ENCODE peak calls at places on chromosomes 7 and 10, in nine cellular contexts. O is activated B cell treated with CpG ODN at 0.5 μM for 24 hours; X is A673; K is natural killer cell treated with Interleukin-12 subunit alpha and Interleukin-12 subunit beta and Interleukin-15 and Interleukin-18, amount 100 ng/mL, for 72 hours; B is stimulated activated CD4-positive, alpha-beta T cell treated with anti-CD3 and anti-CD28 coated beads, TNF-alpha, amount 100 ng/mL, for 1 hour; N is GM04504; S is activated CD8-positive, alpha-beta T cell treated with anti-CD3 and anti-CD28 coated beads for 36 hours; Z is CD8-positive, alpha-beta memory T cell; R is epithelial cell of esophagus. A is an unnamed sample.

GRCh38 chr7:54992876-54993490 is 25.8 kb upstream of the EGFR start:
- DNase-seq in O (no peak), X (no peak), K (no peak), B (no peak), N (no peak), S (no peak), Z (no peak), R (no peak), A (no peak)

GRCh38 chr7:46383605-46384004 is 462.5 kb upstream of the IGFBP3 start:
- DNase-seq in O (no peak), X (no peak), K (no peak), B (no peak), N (no peak), S (no peak), Z (no peak), R (peak), A (no peak)

GRCh38 chr7:78039791-78040776 is 241.5 kb downstream of the PHTF2 start:
- DNase-seq in O (peak), X (peak), K (no peak), B (no peak), N (no peak), S (peak), Z (peak), R (no peak), A (peak)

GRCh38 chr7:20597339-20597738 is 18.1 kb upstream of the ABCB5 start:
- DNase-seq in O (no peak), X (peak), K (no peak), B (no peak), N (no peak), S (no peak), Z (no peak), R (no peak), A (peak)

GRCh38 chr7:1505731-1506550 is 1.8 kb upstream of the INTS1 start:
- DNase-seq in O (peak), X (no peak), K (no peak), B (no peak), N (no peak), S (peak), Z (no peak), R (no peak), A (peak)

GRCh38 chr7:93092757-93093370 is 24.9 kb downstream of the SAMD9 start:
- DNase-seq in O (no peak), X (peak), K (no peak), B (no peak), N (peak), S (peak), Z (no peak), R (peak), A (peak)

GRCh38 chr10:30762620-30763019 is 133.1 kb upstream of the LYZL2 start:
- DNase-seq in O (no peak), X (no peak), K (no peak), B (no peak), N (no peak), S (no peak), Z (no peak), R (no peak), A (no peak)

GRCh38 chr7:132145466-132145865 is 430.8 kb downstream of the PLXNA4 start:
- DNase-seq in O (no peak), X (peak), K (no peak), B (no peak), N (peak), S (no peak), Z (no peak), R (peak), A (peak)

GRCh38 chr7:117827861-117828260 is 45.4 kb downstream of the CTTNBP2 start:
- DNase-seq in O (no peak), X (peak), K (no peak), B (no peak), N (peak), S (no peak), Z (no peak), R (peak), A (no peak)

GRCh38 chr10:125783957-125784356 is 8.3 kb upstream of the MMP21 start:
- DNase-seq in O (no peak), X (no peak), K (no peak), B (no peak), N (no peak), S (no peak), Z (no peak), R (no peak), A (no peak)

GRCh38 chr10:24451325-24451820 is 242.4 kb downstream of the KIAA1217 start:
- DNase-seq in O (no peak), X (no peak), K (no peak), B (no peak), N (no peak), S (no peak), Z (no peak), R (no peak), A (peak)

GRCh38 chr10:7937315-7937945 is 117.1 kb upstream of the GATA3 start:
- DNase-seq in O (no peak), X (no peak), K (no peak), B (no peak), N (no peak), S (no peak), Z (no peak), R (peak), A (no peak)

GRCh38 chr7:11319491-11320274 is 346.0 kb downstream of the PHF14 start:
- DNase-seq in O (no peak), X (no peak), K (no peak), B (no peak), N (no peak), S (no peak), Z (no peak), R (peak), A (no peak)

GRCh38 chr7:139598642-139599041 is 75.2 kb downstream of the CLEC2L start:
- DNase-seq in O (no peak), X (peak), K (no peak), B (no peak), N (no peak), S (no peak), Z (no peak), R (peak), A (no peak)

GRCh38 chr10:100553929-100554328 is 18.2 kb downstream of the HIF1AN start:
- DNase-seq in O (no peak), X (no peak), K (no peak), B (no peak), N (no peak), S (no peak), Z (no peak), R (no peak), A (no peak)

GRCh38 chr7:152989889-152990380 is 230.4 kb downstream of the ACTR3B start:
- DNase-seq in O (no peak), X (peak), K (no peak), B (no peak), N (no peak), S (no peak), Z (no peak), R (peak), A (no peak)

GRCh38 chr7:91852263-91852741 is 28.2 kb downstream of the MTERF1 start:
- DNase-seq in O (no peak), X (peak), K (no peak), B (no peak), N (no peak), S (no peak), Z (no peak), R (peak), A (peak)

GRCh38 chr10:85612378-85612775 is 754.2 kb downstream of the GRID1 start:
- DNase-seq in O (no peak), X (no peak), K (no peak), B (peak), N (no peak), S (peak), Z (peak), R (no peak), A (no peak)

GRCh38 chr7:129778770-129779601 is 167.5 kb downstream of the NRF1 start:
- DNase-seq in O (peak), X (peak), K (no peak), B (no peak), N (no peak), S (peak), Z (no peak), R (peak), A (peak)

GRCh38 chr7:149090397-149091195 is at the start of gene ZNF786:
- DNase-seq in O (peak), X (peak), K (peak), B (peak), N (peak), S (peak), Z (peak), R (peak), A (peak)

GRCh38 chr10:126892873-126893175 is 12.4 kb upstream of the DOCK1 start:
- DNase-seq in O (no peak), X (no peak), K (peak), B (no peak), N (no peak), S (no peak), Z (no peak), R (no peak), A (no peak)

GRCh38 chr7:131560061-131560460 is 3.6 kb upstream of the PODXL start:
- DNase-seq in O (no peak), X (no peak), K (no peak), B (no peak), N (no peak), S (no peak), Z (no peak), R (no peak), A (no peak)

GRCh38 chr10:109978481-109978880 is 29.3 kb upstream of the ADD3 start:
- DNase-seq in O (no peak), X (peak), K (no peak), B (peak), N (no peak), S (peak), Z (peak), R (peak), A (peak)

GRCh38 chr10:51462076-51462779 is 237.2 kb downstream of the CSTF2T start:
- DNase-seq in O (no peak), X (no peak), K (no peak), B (no peak), N (peak), S (no peak), Z (no peak), R (peak), A (no peak)

GRCh38 chr7:26696161-26696560 is 168.2 kb downstream of the SKAP2 start:
- DNase-seq in O (no peak), X (no peak), K (no peak), B (no peak), N (no peak), S (no peak), Z (no peak), R (no peak), A (no peak)

GRCh38 chr7:150800576-150801241 is at the start of gene TMEM176A:
- DNase-seq in O (no peak), X (no peak), K (no peak), B (no peak), N (no peak), S (peak), Z (no peak), R (no peak), A (no peak)